ENCODE peak calls at places on chromosome 17, in nine cellular contexts. P is tibial nerve, H is A549, O is Peyer's patch, F is breast epithelium, L is IMR-90, C is spleen, G is uterus, E is transverse colon. X is an unnamed sample.

GRCh38 chr17:42684929-42685556 is 2.7 kb downstream of the CNTNAP1 start:
- DNase-seq in C (no peak), E (no peak), P (no peak), G (no peak), L (no peak), H (no peak), F (no peak), O (no peak), X (no peak)

GRCh38 chr17:76704799-76705198 is 6.0 kb downstream of the MXRA7 start:
- DNase-seq in G (no peak), F (no peak), L (no peak), E (no peak), C (no peak), O (no peak), H (no peak), P (no peak), X (no peak)

GRCh38 chr17:12727881-12728280 is 61.4 kb upstream of the ARHGAP44 start:
- DNase-seq in O (no peak), H (no peak), P (no peak), G (no peak), L (peak; percentile 66), E (no peak), C (no peak), F (no peak), X (no peak)

GRCh38 chr17:10003705-10004104 is 98.6 kb upstream of the RCVRN start:
- DNase-seq in H (no peak), P (no peak), G (no peak), C (no peak), E (no peak), O (no peak), L (no peak), F (no peak), X (no peak)

GRCh38 chr17:55873017-55873758 is 122.3 kb downstream of the PCTP start:
- DNase-seq in E (no peak), L (no peak), F (no peak), H (no peak), G (no peak), C (no peak), O (no peak), P (no peak), X (no peak)

GRCh38 chr17:61578645-61579044 is 12.4 kb downstream of the NACA2 start:
- DNase-seq in C (no peak), E (no peak), P (no peak), F (no peak), O (no peak), H (no peak), G (no peak), L (no peak), X (no peak)

GRCh38 chr17:31112001-31112661 is 17.4 kb downstream of the NF1 start:
- DNase-seq in L (no peak), C (no peak), G (no peak), P (no peak), O (no peak), F (no peak), E (no peak), H (no peak), X (no peak)

GRCh38 chr17:27384261-27384701 is 72.0 kb upstream of the KSR1 start:
- DNase-seq in E (peak; percentile 24), H (peak; percentile 44), F (no peak), P (no peak), G (peak; percentile 62), C (no peak), O (no peak), L (peak; percentile 96), X (peak; percentile 66)

GRCh38 chr17:66567234-66568170 is 265.1 kb downstream of the PRKCA start:
- DNase-seq in O (peak; percentile 90), L (peak; percentile 88), E (peak; percentile 88), H (peak; percentile 78), P (peak; percentile 90), G (peak; percentile 78), C (peak; percentile 90), F (peak; percentile 62), X (peak; percentile 57)

GRCh38 chr17:17377071-17377487 is 73.9 kb downstream of the NT5M start:
- DNase-seq in H (no peak), O (no peak), C (peak; percentile 13), E (no peak), F (peak; percentile 67), P (no peak), G (no peak), L (no peak), X (peak; percentile 58)

GRCh38 chr17:17424552-17424951 is 52.2 kb upstream of the MED9 start:
- DNase-seq in C (no peak), P (no peak), E (no peak), F (no peak), G (no peak), L (no peak), O (no peak), H (no peak), X (no peak)

GRCh38 chr17:59287452-59287851 is 44.0 kb upstream of the YPEL2 start:
- DNase-seq in P (peak; percentile 13), F (no peak), G (no peak), E (no peak), C (no peak), O (no peak), H (no peak), L (peak; percentile 19), X (no peak)

GRCh38 chr17:59558953-59559352 is 6.5 kb upstream of the DHX40 start:
- DNase-seq in F (no peak), H (no peak), E (no peak), L (peak; percentile 7), G (no peak), C (no peak), P (no peak), O (no peak), X (no peak)

DNA sequence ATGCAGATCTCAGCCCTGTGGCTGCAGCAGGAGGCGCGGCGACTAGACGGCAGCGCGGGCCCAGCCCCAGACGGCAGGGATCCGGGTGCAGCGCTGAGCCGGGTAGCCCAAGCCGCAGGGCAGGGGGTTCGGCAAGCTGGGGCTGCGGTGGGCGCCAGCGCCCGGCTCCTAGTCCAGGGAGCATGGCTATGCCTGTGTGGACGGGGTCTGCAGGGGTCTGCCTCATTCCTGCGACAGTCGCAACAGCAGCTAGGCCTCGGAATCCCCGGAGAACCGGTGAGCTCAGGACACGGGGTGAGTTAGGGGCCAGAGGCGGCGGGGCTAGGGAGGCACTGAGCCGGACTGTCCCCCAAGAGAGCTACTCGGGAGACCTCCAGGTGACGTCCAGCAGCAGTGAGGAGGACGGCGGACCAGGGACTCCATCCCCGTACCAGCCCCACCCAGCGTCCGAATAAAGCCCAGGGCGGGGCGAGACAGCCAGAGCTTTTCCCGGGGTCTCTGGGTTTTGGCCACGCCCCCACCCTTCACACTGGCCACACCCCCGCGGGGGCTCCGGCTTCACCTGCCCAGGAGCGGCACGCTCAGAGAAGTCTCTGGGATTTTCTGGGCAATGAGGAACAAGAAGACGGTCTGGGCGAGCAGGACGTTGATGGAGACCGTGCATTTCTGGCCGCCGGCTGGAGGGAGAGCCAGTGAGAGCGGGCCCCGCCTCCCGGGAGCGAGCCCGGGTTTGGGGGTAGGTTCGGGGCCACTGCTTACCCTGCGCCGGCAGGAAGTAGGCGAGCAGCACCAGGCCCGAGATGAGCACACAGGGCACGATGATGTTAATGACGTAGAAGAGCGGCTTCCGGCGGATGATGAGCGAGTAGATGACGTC is 1.1 kb downstream of the C17orf107 start:
- DNase-seq in G (no peak), O (no peak), L (no peak), E (peak; percentile 56), H (no peak), C (peak; percentile 91), F (no peak), P (no peak), X (no peak)
- H3K4me3 ChIP-seq in G (no peak overlapping the region), O (peak overlapping the region; percentile 65), L (no peak overlapping the region), E (no peak overlapping the region), H (no peak overlapping the region), C (peak overlapping the region; percentile 59), F (peak overlapping the region; percentile 47), P (no peak overlapping the region), X (peak overlapping the region; percentile 45)

GRCh38 chr17:80874866-80875445 is 116.7 kb upstream of the CHMP6 start:
- DNase-seq in L (no peak), G (no peak), F (peak; percentile 48), P (no peak), H (no peak), C (no peak), E (peak; percentile 4), O (peak; percentile 13), X (no peak)

GRCh38 chr17:80871341-80871740 is 120.3 kb upstream of the CHMP6 start:
- DNase-seq in O (peak; percentile 38), H (no peak), P (no peak), E (no peak), F (peak; percentile 43), C (peak; percentile 84), L (no peak), G (no peak), X (no peak)

GRCh38 chr17:80870401-80870800 is 121.2 kb upstream of the CHMP6 start:
- DNase-seq in P (no peak), F (no peak), H (no peak), G (no peak), L (no peak), E (no peak), C (peak; percentile 40), O (no peak), X (no peak)

GRCh38 chr17:80872011-80872929 is 119.4 kb upstream of the CHMP6 start:
- DNase-seq in P (no peak), C (peak; percentile 39), F (peak; percentile 40), E (no peak), H (no peak), G (no peak), O (peak; percentile 29), L (no peak), X (no peak)

GRCh38 chr17:80872999-80873951 is 118.4 kb upstream of the CHMP6 start:
- DNase-seq in H (peak; percentile 38), E (peak; percentile 6), G (no peak), C (peak; percentile 20), F (peak; percentile 42), L (no peak), P (no peak), O (peak; percentile 22), X (no peak)
- TF ChIP-seq POLR2A in H (no peak), E (no peak), G (no peak), C (no peak), F (no peak), L (no peak), P (no peak), O (no peak), X (no peak)

DNA sequence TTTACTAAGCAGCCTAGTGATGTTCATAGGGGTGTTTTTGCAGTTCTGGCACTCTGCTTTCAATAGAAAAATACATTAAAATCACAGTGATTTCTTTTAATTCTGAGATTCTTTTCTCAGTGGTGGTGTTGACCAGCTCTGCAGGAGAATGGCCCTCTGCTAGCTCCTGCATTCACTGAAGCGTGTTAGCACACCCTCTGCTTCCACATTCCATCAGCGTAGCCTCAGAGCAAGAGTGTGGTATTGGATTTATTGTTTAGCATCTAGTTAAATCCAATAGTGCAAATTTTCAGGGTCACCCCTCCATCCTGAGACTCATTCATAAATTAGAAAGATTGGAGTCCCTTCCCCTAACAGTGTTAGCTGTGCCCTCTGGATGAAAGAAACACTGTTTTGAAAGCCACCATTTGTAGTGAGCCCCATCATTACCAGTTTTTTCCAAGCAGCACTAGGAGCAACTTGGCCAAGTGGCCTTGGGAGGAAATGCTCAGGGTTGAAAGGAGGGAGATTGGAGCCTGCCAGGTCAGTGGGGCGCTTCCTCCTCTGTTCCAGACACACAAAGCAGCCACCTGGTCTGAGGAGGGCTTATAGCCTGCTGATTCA is 45.7 kb downstream of the B9D1 start:
- DNase-seq in O (no peak), E (no peak), P (no peak), C (no peak), L (no peak), F (no peak), G (no peak), H (no peak), X (no peak)
- H3K4me3 ChIP-seq in O (no peak overlapping the region), E (no peak overlapping the region), P (no peak overlapping the region), C (no peak overlapping the region), L (no peak overlapping the region), F (no peak overlapping the region), G (no peak overlapping the region), H (no peak overlapping the region), X (no peak overlapping the region)

GRCh38 chr17:81469266-81469665 is 43.3 kb downstream of the ACTG1 start:
- DNase-seq in E (no peak), L (no peak), G (no peak), O (no peak), H (no peak), P (no peak), C (no peak), F (no peak), X (no peak)
- TF ChIP-seq POLR2A in E (no peak), L (no peak), G (no peak), O (no peak), H (no peak), P (no peak), C (no peak), F (no peak), X (no peak)